ENCODE peak calls at places on chromosome 13, in five cellular contexts. P is H1, C is HepG2, Q is K562, V is GM12878. F is an unnamed sample.

GRCh38 chr13:95601906-95602305 is 42.6 kb downstream of the DZIP1 start:
- DNase-seq in P (no peak), C (no peak), Q (no peak), V (no peak), F (no peak)

GRCh38 chr13:82947121-82948077 is 934.9 kb downstream of the SLITRK1 start:
- DNase-seq in P (no peak), C (no peak), Q (no peak), V (no peak), F (no peak)

GRCh38 chr13:28568286-28568685 is 73.4 kb upstream of the FLT1 start:
- DNase-seq in P (no peak), C (no peak), Q (peak; percentile 31), V (no peak), F (peak; percentile 46)

GRCh38 chr13:99436686-99437416 is 64.4 kb upstream of the TM9SF2 start:
- DNase-seq in P (peak; percentile 68), C (peak; percentile 64), Q (peak; percentile 75), V (no peak), F (peak; percentile 86)

GRCh38 chr13:26422036-26422435 is 135.4 kb upstream of the WASF3 start:
- DNase-seq in P (no peak), C (no peak), Q (no peak), V (no peak), F (no peak)

GRCh38 chr13:42615691-42616090 is 41.7 kb downstream of the TNFSF11 start:
- DNase-seq in P (no peak), C (no peak), Q (no peak), V (no peak), F (no peak)

GRCh38 chr13:28654276-28654675 is 4.7 kb upstream of the POMP start:
- DNase-seq in P (no peak), C (no peak), Q (no peak), V (no peak), F (no peak)

GRCh38 chr13:34620073-34620858 is 321.8 kb upstream of the NBEA start:
- DNase-seq in P (no peak), C (no peak), Q (no peak), V (no peak), F (peak; percentile 37)

GRCh38 chr13:99045396-99045795 is 67.5 kb upstream of the DOCK9 start:
- DNase-seq in P (no peak), C (no peak), Q (no peak), V (no peak), F (no peak)

GRCh38 chr13:51687928-51688714 is 103.9 kb downstream of the WDFY2 start:
- DNase-seq in P (no peak), C (peak; percentile 32), Q (no peak), V (no peak), F (peak; percentile 13)

GRCh38 chr13:46176756-46177155 is 5.2 kb downstream of the LCP1 start:
- DNase-seq in P (no peak), C (no peak), Q (no peak), V (peak; percentile 79), F (no peak)

GRCh38 chr13:46639033-46639981 is 86.3 kb downstream of the LRCH1 start:
- DNase-seq in P (no peak), C (peak; percentile 20), Q (no peak), V (peak; percentile 71), F (no peak)

GRCh38 chr13:50584856-50585580 is 258.5 kb downstream of the DLEU7 start:
- DNase-seq in P (no peak), C (no peak), Q (no peak), V (no peak), F (no peak)

GRCh38 chr13:80336335-80336734 is 4.6 kb downstream of the SPRY2 start:
- DNase-seq in P (no peak), C (no peak), Q (no peak), V (no peak), F (no peak)

GRCh38 chr13:28499579-28499978 is 4.7 kb upstream of the FLT1 start:
- DNase-seq in P (no peak), C (no peak), Q (no peak), V (no peak), F (no peak)

GRCh38 chr13:101718496-101718895 is 266.0 kb downstream of the ITGBL1 start:
- DNase-seq in P (no peak), C (no peak), Q (no peak), V (no peak), F (no peak)

GRCh38 chr13:97191615-97192014 is 30.5 kb upstream of the MBNL2 start:
- DNase-seq in P (no peak), C (no peak), Q (no peak), V (no peak), F (no peak)

GRCh38 chr13:33676700-33677048 is 141.3 kb upstream of the RFC3 start:
- DNase-seq in P (no peak), C (peak; percentile 88), Q (no peak), V (no peak), F (peak; percentile 66)

GRCh38 chr13:37868691-37869505 is 674 bp downstream of the TRPC4 start:
- DNase-seq in P (no peak), C (no peak), Q (no peak), V (no peak), F (no peak)

GRCh38 chr13:48749699-48750473 is 96.2 kb downstream of the CYSLTR2 start:
- DNase-seq in P (peak; percentile 46), C (peak; percentile 76), Q (peak; percentile 31), V (peak; percentile 73), F (peak; percentile 35)

GRCh38 chr13:74889321-74889720 is 592.6 kb downstream of the TBC1D4 start:
- DNase-seq in P (no peak), C (no peak), Q (no peak), V (no peak), F (no peak)

GRCh38 chr13:100280681-100281080 is 191.8 kb downstream of the PCCA start:
- DNase-seq in P (no peak), C (no peak), Q (no peak), V (no peak), F (no peak)

DNA sequence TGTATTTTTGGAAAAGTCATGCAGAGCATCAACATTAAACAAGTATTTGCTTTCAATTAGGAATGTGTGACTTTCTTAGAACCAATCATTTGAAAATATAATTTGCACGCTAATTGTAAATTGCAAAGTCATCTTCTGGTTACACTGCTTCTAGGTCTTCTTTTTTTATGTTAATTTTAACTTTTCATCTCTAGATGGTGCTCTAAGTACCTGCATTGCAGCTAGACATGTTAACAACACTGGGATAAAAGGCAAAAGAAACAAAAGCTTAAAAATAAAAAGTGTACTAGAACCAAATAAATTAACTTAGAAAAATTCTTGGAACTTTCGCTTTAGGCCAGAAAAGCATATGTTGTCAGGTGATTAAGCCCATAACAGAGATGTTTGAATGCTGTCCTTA is 2758.2 kb downstream of the PCDH9 start:
- DNase-seq in P (no peak), C (peak; percentile 15), Q (no peak), V (no peak), F (peak; percentile 22)
- TF ChIP-seq GABPA in P (no peak), C (no peak), Q (no peak), V (no peak), F (no peak)

DNA sequence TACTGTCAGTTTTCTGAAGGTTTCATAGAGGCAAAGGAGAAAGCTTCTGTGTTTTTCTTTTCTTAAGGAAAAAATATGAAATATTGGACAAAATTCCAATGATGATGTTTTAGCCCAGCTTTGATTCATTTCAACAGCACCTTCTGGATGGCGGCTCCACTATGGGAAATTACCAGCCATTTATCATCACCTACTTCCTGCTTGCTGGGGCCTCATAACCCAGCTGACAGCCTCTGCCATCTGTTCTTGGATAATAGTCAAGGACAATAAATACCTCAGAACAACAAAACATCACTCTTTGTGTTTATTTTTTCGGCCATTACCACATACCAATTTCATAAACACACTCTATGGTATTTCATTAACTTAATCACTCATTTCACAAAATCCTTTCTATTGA is 629.9 kb downstream of the LIG4 start:
- DNase-seq in P (no peak), C (no peak), Q (no peak), V (no peak), F (no peak)
- H3K4me2 ChIP-seq in P (no peak overlapping the region), C (no peak overlapping the region), Q (no peak overlapping the region), V (no peak overlapping the region), F (no peak overlapping the region)

DNA sequence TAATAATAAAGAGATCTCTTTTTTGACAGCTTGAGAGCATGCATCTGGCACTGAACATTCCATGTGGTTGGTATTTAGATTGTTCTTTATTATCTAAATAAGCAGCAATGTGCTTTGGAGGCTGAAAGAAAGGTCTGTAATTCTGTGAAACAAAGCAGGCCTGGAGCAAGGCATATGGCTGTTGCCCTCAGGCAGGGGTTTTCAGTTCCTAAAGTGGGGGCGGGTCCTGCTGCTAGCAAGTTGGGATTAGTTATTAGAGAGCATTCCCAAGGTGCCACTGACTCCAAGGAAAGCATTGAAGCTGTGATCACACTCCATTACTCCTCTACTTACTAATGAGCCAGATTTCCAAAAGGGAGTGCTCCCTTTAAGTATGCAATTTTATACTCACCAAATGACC is 432.2 kb downstream of the OLFM4 start:
- DNase-seq in P (peak; percentile 5), C (no peak), Q (no peak), V (no peak), F (peak; percentile 22)
- TF ChIP-seq GABPA in P (no peak), C (no peak), Q (no peak), V (no peak), F (no peak)

GRCh38 chr13:43879323-43880181 is at the start of the genes CCDC122 and LACC1:
- DNase-seq in P (no peak), C (peak; percentile 38), Q (no peak), V (no peak), F (peak; percentile 92)

GRCh38 chr13:43880451-43880850 is 747 bp downstream of the LACC1 start:
- DNase-seq in P (no peak), C (no peak), Q (no peak), V (no peak), F (no peak)

GRCh38 chr13:43881580-43881979 is 1.9 kb downstream of the LACC1 start:
- DNase-seq in P (no peak), C (no peak), Q (no peak), V (no peak), F (no peak)

GRCh38 chr13:43878897-43879322 is 630 bp downstream of the CCDC122 start:
- DNase-seq in P (no peak), C (peak; percentile 31), Q (no peak), V (peak; percentile 13), F (no peak)

GRCh38 chr13:43880930-43881329 is 1.2 kb downstream of the LACC1 start:
- DNase-seq in P (no peak), C (no peak), Q (no peak), V (no peak), F (no peak)
- H3K4me2 ChIP-seq in P (no peak overlapping the region), C (no peak overlapping the region), Q (no peak overlapping the region), V (no peak overlapping the region), F (peak overlapping the region; percentile 93)

DNA sequence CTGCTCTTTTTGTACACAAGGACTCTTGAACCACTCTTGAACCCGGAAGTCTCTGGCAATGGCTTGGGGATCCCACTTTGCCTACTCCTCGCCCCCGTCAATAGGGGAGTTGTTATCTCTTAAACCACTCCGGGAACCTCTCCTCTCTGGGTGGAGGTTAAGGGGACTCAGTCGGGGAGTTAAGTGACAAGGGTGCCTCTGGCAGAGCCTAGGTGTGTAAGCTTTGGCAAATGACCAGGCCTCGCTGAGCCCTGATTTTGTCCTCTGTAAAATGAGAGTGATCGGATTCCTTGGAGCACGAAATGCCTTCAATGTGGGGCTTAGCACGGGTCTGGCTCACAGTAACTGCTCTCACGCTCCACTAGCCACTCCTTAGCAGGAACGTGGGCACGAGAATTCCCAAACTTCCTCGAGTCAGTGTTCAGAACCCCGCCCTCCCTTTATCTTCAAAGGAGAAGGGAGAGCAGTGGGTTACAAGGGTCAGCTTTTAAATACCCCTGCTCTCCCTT is 193.3 kb downstream of the KATNAL1 start:
- DNase-seq in P (no peak), C (peak; percentile 12), Q (peak; percentile 15), V (no peak), F (no peak)
- TF ChIP-seq GABPA in P (no peak), C (no peak), Q (no peak), V (no peak), F (no peak)